ENCODE peak calls at places on chromosomes 11 and 22, in eight cellular contexts. F is ovary, K is body of pancreas, R is HCT116, X is breast epithelium, J is uterus, A is Peyer's patch, W is right lobe of liver. B is an unnamed sample.
A peak's percentile ranks its signal among the peaks of the same experiment; 100 is the strongest.

GRCh38 chr11:44005956-44006355 is 41.8 kb upstream of the ACCSL start:
- DNase-seq in F (peak; percentile 17), K (no peak), R (no peak), X (no peak), J (peak; percentile 14), A (peak; percentile 37), W (no peak), B (no peak)

GRCh38 chr22:49882519-49883293 is 29.1 kb downstream of the ZBED4 start:
- DNase-seq in F (no peak), K (no peak), R (no peak), X (no peak), J (no peak), A (no peak), W (no peak), B (no peak)

GRCh38 chr22:28810839-28811491 is 10.6 kb upstream of the XBP1 start:
- DNase-seq in F (no peak), K (no peak), R (no peak), X (no peak), J (peak; percentile 32), A (peak; percentile 65), W (no peak), B (peak; percentile 66)

GRCh38 chr11:18312663-18313420 is 9.1 kb downstream of the HPS5 start:
- DNase-seq in F (no peak), K (no peak), R (no peak), X (peak; percentile 54), J (no peak), A (peak; percentile 52), W (no peak), B (no peak)

GRCh38 chr11:10295056-10295901 is 1.3 kb upstream of the SBF2 start:
- DNase-seq in F (no peak), K (no peak), R (no peak), X (no peak), J (no peak), A (no peak), W (no peak), B (no peak)

GRCh38 chr11:112881461-112881860 is 79.8 kb upstream of the NCAM1 start:
- DNase-seq in F (peak; percentile 71), K (peak; percentile 80), R (no peak), X (peak; percentile 70), J (peak; percentile 60), A (peak; percentile 73), W (no peak), B (no peak)

GRCh38 chr11:122038543-122038942 is 77.5 kb downstream of the BLID start:
- DNase-seq in F (no peak), K (no peak), R (no peak), X (no peak), J (no peak), A (no peak), W (no peak), B (no peak)

GRCh38 chr11:110912437-110912836 is 200.2 kb upstream of the ARHGAP20 start:
- DNase-seq in F (no peak), K (no peak), R (no peak), X (no peak), J (no peak), A (no peak), W (no peak), B (no peak)

GRCh38 chr11:2521681-2522630 is 77.1 kb downstream of the KCNQ1 start:
- DNase-seq in F (peak; percentile 10), K (peak; percentile 15), R (no peak), X (peak; percentile 11), J (peak; percentile 9), A (peak; percentile 42), W (no peak), B (peak; percentile 68)

GRCh38 chr11:119204066-119204465 is 2.1 kb upstream of the CBL start:
- DNase-seq in F (no peak), K (no peak), R (no peak), X (no peak), J (no peak), A (peak; percentile 34), W (no peak), B (peak; percentile 5)

GRCh38 chr11:4546876-4547275 is 1.9 kb downstream of the OR52M1 start:
- DNase-seq in F (no peak), K (no peak), R (no peak), X (no peak), J (no peak), A (no peak), W (no peak), B (no peak)

GRCh38 chr11:15539645-15540044 is 424.9 kb downstream of the INSC start:
- DNase-seq in F (no peak), K (no peak), R (no peak), X (no peak), J (no peak), A (no peak), W (no peak), B (no peak)

GRCh38 chr11:706439-706956 is 467 bp downstream of the EPS8L2 start:
- DNase-seq in F (peak; percentile 62), K (peak; percentile 59), R (no peak), X (no peak), J (no peak), A (no peak), W (no peak), B (no peak)

GRCh38 chr11:3982431-3982830 is 112.2 kb upstream of the RRM1 start:
- DNase-seq in F (no peak), K (no peak), R (no peak), X (no peak), J (no peak), A (no peak), W (no peak), B (no peak)

GRCh38 chr11:125938418-125938817 is 7.4 kb upstream of the VSIG10L2 start:
- DNase-seq in F (no peak), K (no peak), R (no peak), X (no peak), J (no peak), A (peak; percentile 32), W (no peak), B (peak; percentile 36)

GRCh38 chr22:18109410-18110193 is 1.0 kb upstream of the TUBA8 start:
- DNase-seq in F (no peak), K (no peak), R (no peak), X (no peak), J (no peak), A (no peak), W (no peak), B (peak; percentile 24)

GRCh38 chr11:129348813-129349212 is 26.8 kb upstream of the BARX2 start:
- DNase-seq in F (no peak), K (no peak), R (no peak), X (no peak), J (no peak), A (no peak), W (no peak), B (no peak)

GRCh38 chr11:72235351-72236057 is 8.5 kb downstream of the PHOX2A start:
- DNase-seq in F (no peak), K (no peak), R (no peak), X (no peak), J (no peak), A (no peak), W (no peak), B (no peak)
- TF ChIP-seq POLR2A in F (no peak), K (no peak), R (no peak), X (no peak), J (no peak), A (no peak), W (no peak), B (no peak)

GRCh38 chr22:24950272-24950902 is 2.1 kb upstream of the KIAA1671 start:
- DNase-seq in F (no peak), K (no peak), R (no peak), X (peak; percentile 80), J (no peak), A (no peak), W (no peak), B (no peak)
- H3K4me3 ChIP-seq in F (no peak overlapping the region), K (no peak overlapping the region), R (no peak overlapping the region), X (no peak overlapping the region), J (no peak overlapping the region), A (no peak overlapping the region), W (no peak overlapping the region), B (no peak overlapping the region)

GRCh38 chr11:64011371-64011770 is 24.4 kb upstream of the FLRT1 start:
- DNase-seq in F (no peak), K (no peak), R (no peak), X (no peak), J (no peak), A (no peak), W (no peak), B (no peak)
- TF ChIP-seq POLR2A in F (no peak), K (no peak), R (no peak), X (no peak), J (no peak), A (no peak), W (no peak), B (no peak)

GRCh38 chr22:39241632-39242388 is 3.0 kb downstream of the PDGFB start:
- DNase-seq in F (peak; percentile 52), K (peak; percentile 38), R (no peak), X (no peak), J (no peak), A (no peak), W (no peak), B (no peak)
- H3K4me3 ChIP-seq in F (peak overlapping the region; percentile 45), K (no peak overlapping the region), R (peak overlapping the region; percentile 96), X (peak overlapping the region; percentile 55), J (peak overlapping the region; percentile 43), A (peak overlapping the region; percentile 59), W (peak overlapping the region; percentile 53), B (peak overlapping the region; percentile 54)

DNA sequence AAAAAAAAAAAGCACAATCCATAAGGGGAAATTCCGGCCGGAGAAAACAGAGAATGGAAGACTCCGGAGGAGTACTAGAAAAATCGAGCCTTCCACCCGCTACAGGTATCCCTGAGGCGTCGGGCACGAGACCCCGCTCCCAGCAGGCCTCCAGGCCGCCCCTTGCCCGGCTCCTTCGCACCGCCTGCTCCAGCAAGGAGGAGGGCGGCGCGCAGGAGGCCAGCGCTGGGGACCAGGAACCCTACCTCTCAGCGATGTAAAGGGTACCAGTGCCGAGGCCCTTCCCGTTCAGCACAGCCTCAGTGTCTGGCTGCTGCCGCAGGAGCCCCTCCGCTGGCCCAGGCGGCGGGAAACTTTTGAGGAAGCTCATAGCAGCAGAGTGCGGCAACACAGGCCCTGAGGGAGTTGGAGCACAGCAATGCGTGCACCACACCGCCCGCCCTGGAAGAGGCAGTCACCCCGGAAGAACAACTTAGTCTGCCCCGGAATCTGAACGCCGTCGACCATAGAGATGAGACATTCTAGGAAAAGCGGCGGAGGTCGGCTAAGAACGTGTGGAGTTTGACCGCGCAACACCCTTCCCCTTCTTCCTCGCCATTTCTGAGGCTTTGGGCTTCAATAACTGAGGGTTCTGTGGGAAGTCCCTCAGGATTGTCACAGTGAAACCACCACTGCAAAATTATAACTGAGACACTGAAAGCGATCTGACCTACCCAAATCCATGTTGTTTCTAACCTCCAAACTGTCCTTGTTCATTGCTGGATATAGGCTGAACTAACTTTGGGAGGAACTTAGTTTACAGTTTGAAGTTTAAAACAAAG is at the start of gene CLNS1A:
- DNase-seq in F (peak; percentile 82), K (peak; percentile 88), R (peak; percentile 82), X (peak; percentile 79), J (peak; percentile 80), A (peak; percentile 93), W (peak; percentile 84), B (peak; percentile 94)
- TF ChIP-seq POLR2A in F (peak; percentile 78), K (peak; percentile 85), R (peak; percentile 82), X (peak; percentile 69), J (peak; percentile 53), A (peak; percentile 60), W (peak; percentile 85), B (no peak)

GRCh38 chr11:120601566-120601965 is 90.0 kb downstream of the GRIK4 start:
- DNase-seq in F (no peak), K (no peak), R (no peak), X (no peak), J (no peak), A (no peak), W (no peak), B (no peak)
- H3K4me3 ChIP-seq in F (no peak overlapping the region), K (no peak overlapping the region), R (no peak overlapping the region), X (no peak overlapping the region), J (no peak overlapping the region), A (no peak overlapping the region), W (no peak overlapping the region), B (no peak overlapping the region)

GRCh38 chr11:65868907-65869306 is 3.7 kb downstream of the EFEMP2 start:
- DNase-seq in F (no peak), K (no peak), R (no peak), X (no peak), J (no peak), A (no peak), W (no peak), B (no peak)
- TF ChIP-seq POLR2A in F (no peak), K (no peak), R (no peak), X (no peak), J (no peak), A (no peak), W (no peak), B (no peak)